ENCODE peak calls at places on chromosomes 7 and 10, in six cellular contexts. One of them, this sample, is unnamed.

GRCh38 chr10:61051356-61051755 is 107.4 kb upstream of the RHOBTB1 start:
- DNase-seq in A549: no peak
- DNase-seq in amygdala: no peak
- DNase-seq in Karpas-422: no peak
- DNase-seq in activated naive CD4-positive, alpha-beta T cell treated with anti-CD3 and anti-CD28 coated beads, Interleukin-2, amount 50 U/mL, for 72 hours: no peak
- DNase-seq in fibroblast of villous mesenchyme: no peak
- DNase-seq in this sample: no peak

GRCh38 chr10:27448926-27449325 is 55.2 kb upstream of the RAB18 start:
- DNase-seq in A549: no peak
- DNase-seq in amygdala: no peak
- DNase-seq in Karpas-422: no peak
- DNase-seq in activated naive CD4-positive, alpha-beta T cell treated with anti-CD3 and anti-CD28 coated beads, Interleukin-2, amount 50 U/mL, for 72 hours: no peak
- DNase-seq in fibroblast of villous mesenchyme: no peak
- DNase-seq in this sample: no peak

GRCh38 chr7:35280854-35281253 is 27.0 kb upstream of the TBX20 start:
- DNase-seq in A549: no peak
- DNase-seq in amygdala: no peak
- DNase-seq in Karpas-422: no peak
- DNase-seq in activated naive CD4-positive, alpha-beta T cell treated with anti-CD3 and anti-CD28 coated beads, Interleukin-2, amount 50 U/mL, for 72 hours: no peak
- DNase-seq in fibroblast of villous mesenchyme: no peak
- DNase-seq in this sample: no peak

GRCh38 chr10:119301397-119301796 is 94.0 kb downstream of the GRK5 start:
- DNase-seq in A549: no peak
- DNase-seq in amygdala: no peak
- DNase-seq in Karpas-422: peak; percentile 56
- DNase-seq in activated naive CD4-positive, alpha-beta T cell treated with anti-CD3 and anti-CD28 coated beads, Interleukin-2, amount 50 U/mL, for 72 hours: peak; percentile 79
- DNase-seq in fibroblast of villous mesenchyme: peak; percentile 25
- DNase-seq in this sample: no peak

GRCh38 chr10:52818019-52818418 is 45.4 kb upstream of the MBL2 start:
- DNase-seq in A549: no peak
- DNase-seq in amygdala: no peak
- DNase-seq in Karpas-422: peak; percentile 82
- DNase-seq in activated naive CD4-positive, alpha-beta T cell treated with anti-CD3 and anti-CD28 coated beads, Interleukin-2, amount 50 U/mL, for 72 hours: no peak
- DNase-seq in fibroblast of villous mesenchyme: peak; percentile 48
- DNase-seq in this sample: peak; percentile 58

GRCh38 chr7:123715198-123715597 is 33.6 kb downstream of the WASL start:
- DNase-seq in A549: no peak
- DNase-seq in amygdala: no peak
- DNase-seq in Karpas-422: no peak
- DNase-seq in activated naive CD4-positive, alpha-beta T cell treated with anti-CD3 and anti-CD28 coated beads, Interleukin-2, amount 50 U/mL, for 72 hours: no peak
- DNase-seq in fibroblast of villous mesenchyme: no peak
- DNase-seq in this sample: no peak

GRCh38 chr7:34840176-34840785 is 182.3 kb downstream of the NPSR1 start:
- DNase-seq in A549: no peak
- DNase-seq in amygdala: no peak
- DNase-seq in Karpas-422: no peak
- DNase-seq in activated naive CD4-positive, alpha-beta T cell treated with anti-CD3 and anti-CD28 coated beads, Interleukin-2, amount 50 U/mL, for 72 hours: no peak
- DNase-seq in fibroblast of villous mesenchyme: no peak
- DNase-seq in this sample: no peak

GRCh38 chr10:52115823-52116222 is 198.3 kb upstream of the DKK1 start:
- DNase-seq in A549: no peak
- DNase-seq in amygdala: no peak
- DNase-seq in Karpas-422: no peak
- DNase-seq in activated naive CD4-positive, alpha-beta T cell treated with anti-CD3 and anti-CD28 coated beads, Interleukin-2, amount 50 U/mL, for 72 hours: no peak
- DNase-seq in fibroblast of villous mesenchyme: no peak
- DNase-seq in this sample: peak; percentile 31

GRCh38 chr10:105797234-105797890 is 1156.3 kb downstream of the SORCS3 start:
- DNase-seq in A549: peak; percentile 11
- DNase-seq in amygdala: no peak
- DNase-seq in Karpas-422: peak; percentile 80
- DNase-seq in activated naive CD4-positive, alpha-beta T cell treated with anti-CD3 and anti-CD28 coated beads, Interleukin-2, amount 50 U/mL, for 72 hours: no peak
- DNase-seq in fibroblast of villous mesenchyme: peak; percentile 11
- DNase-seq in this sample: peak; percentile 59

GRCh38 chr7:152406491-152406890 is 29.3 kb downstream of the KMT2C start:
- DNase-seq in A549: no peak
- DNase-seq in amygdala: no peak
- DNase-seq in Karpas-422: no peak
- DNase-seq in activated naive CD4-positive, alpha-beta T cell treated with anti-CD3 and anti-CD28 coated beads, Interleukin-2, amount 50 U/mL, for 72 hours: no peak
- DNase-seq in fibroblast of villous mesenchyme: no peak
- DNase-seq in this sample: peak; percentile 22

GRCh38 chr7:32957326-32958045 is at the start of gene FKBP9:
- DNase-seq in A549: peak; percentile 96
- DNase-seq in amygdala: no peak
- DNase-seq in Karpas-422: no peak
- DNase-seq in activated naive CD4-positive, alpha-beta T cell treated with anti-CD3 and anti-CD28 coated beads, Interleukin-2, amount 50 U/mL, for 72 hours: no peak
- DNase-seq in fibroblast of villous mesenchyme: peak; percentile 87
- DNase-seq in this sample: no peak

GRCh38 chr10:113122947-113123346 is 172.9 kb downstream of the TCF7L2 start:
- DNase-seq in A549: no peak
- DNase-seq in amygdala: no peak
- DNase-seq in Karpas-422: no peak
- DNase-seq in activated naive CD4-positive, alpha-beta T cell treated with anti-CD3 and anti-CD28 coated beads, Interleukin-2, amount 50 U/mL, for 72 hours: no peak
- DNase-seq in fibroblast of villous mesenchyme: no peak
- DNase-seq in this sample: no peak

GRCh38 chr7:6640246-6640721 is 3.2 kb downstream of the ZNF316 start:
- DNase-seq in A549: no peak
- DNase-seq in amygdala: peak; percentile 28
- DNase-seq in Karpas-422: peak; percentile 53
- DNase-seq in activated naive CD4-positive, alpha-beta T cell treated with anti-CD3 and anti-CD28 coated beads, Interleukin-2, amount 50 U/mL, for 72 hours: no peak
- DNase-seq in fibroblast of villous mesenchyme: peak; percentile 65
- DNase-seq in this sample: no peak

GRCh38 chr7:73941836-73942551 is 81.0 kb downstream of the TMEM270 start:
- DNase-seq in A549: peak; percentile 65
- DNase-seq in amygdala: no peak
- DNase-seq in Karpas-422: no peak
- DNase-seq in activated naive CD4-positive, alpha-beta T cell treated with anti-CD3 and anti-CD28 coated beads, Interleukin-2, amount 50 U/mL, for 72 hours: no peak
- DNase-seq in fibroblast of villous mesenchyme: no peak
- DNase-seq in this sample: no peak

GRCh38 chr10:117165557-117166419 is 27.7 kb upstream of the VAX1 start:
- DNase-seq in A549: peak; percentile 92
- DNase-seq in amygdala: no peak
- DNase-seq in Karpas-422: no peak
- DNase-seq in activated naive CD4-positive, alpha-beta T cell treated with anti-CD3 and anti-CD28 coated beads, Interleukin-2, amount 50 U/mL, for 72 hours: no peak
- DNase-seq in fibroblast of villous mesenchyme: peak; percentile 32
- DNase-seq in this sample: no peak

GRCh38 chr10:132638130-132638515 is 100.5 kb downstream of the INPP5A start:
- DNase-seq in A549: no peak
- DNase-seq in amygdala: no peak
- DNase-seq in Karpas-422: no peak
- DNase-seq in activated naive CD4-positive, alpha-beta T cell treated with anti-CD3 and anti-CD28 coated beads, Interleukin-2, amount 50 U/mL, for 72 hours: no peak
- DNase-seq in fibroblast of villous mesenchyme: no peak
- DNase-seq in this sample: no peak

GRCh38 chr7:46123-46829 is 146.1 kb upstream of the FAM20C start:
- DNase-seq in A549: no peak
- DNase-seq in amygdala: no peak
- DNase-seq in Karpas-422: no peak
- DNase-seq in activated naive CD4-positive, alpha-beta T cell treated with anti-CD3 and anti-CD28 coated beads, Interleukin-2, amount 50 U/mL, for 72 hours: no peak
- DNase-seq in fibroblast of villous mesenchyme: no peak
- DNase-seq in this sample: no peak